ENCODE peak calls at places on chromosomes 12 and 14, in ten cellular contexts. W, F, E, N, L, G, M, O, X and S are unnamed samples.

GRCh38 chr12:128449146-128449894 is 182.3 kb downstream of the TMEM132C start:
- DNase-seq in W (no peak), F (no peak), E (no peak), M (peak), N (no peak), G (no peak), L (no peak), O (no peak), X (no peak), S (no peak)

GRCh38 chr12:131605304-131605829 is 105.5 kb upstream of the SFSWAP start:
- DNase-seq in L (no peak), X (no peak), M (no peak), F (no peak), O (no peak), G (no peak), W (no peak), E (no peak), N (no peak), S (no peak)

GRCh38 chr12:57001448-57001906 is 4.9 kb downstream of the ZBTB39 start:
- DNase-seq in L (peak), W (peak), F (peak), M (peak), N (peak), E (peak), X (peak), G (peak), O (no peak), S (peak)

GRCh38 chr12:67263416-67263960 is 5.7 kb upstream of the CAND1 start:
- DNase-seq in F (no peak), L (no peak), W (no peak), E (no peak), N (no peak), G (no peak), X (no peak), M (no peak), O (no peak), S (no peak)

GRCh38 chr12:69655616-69656336 is 43.3 kb downstream of the BEST3 start:
- DNase-seq in X (no peak), M (no peak), N (no peak), F (peak), W (no peak), O (no peak), L (no peak), G (no peak), E (no peak), S (no peak)

GRCh38 chr14:55847766-55848165 is 267.8 kb downstream of the KTN1 start:
- DNase-seq in W (no peak), M (no peak), N (no peak), E (no peak), F (peak), X (no peak), G (no peak), O (no peak), L (no peak), S (no peak)

GRCh38 chr12:49965836-49966235 is 4.2 kb downstream of the AQP5 start:
- DNase-seq in E (no peak), M (no peak), X (no peak), L (no peak), W (no peak), G (no peak), F (no peak), N (no peak), O (no peak), S (no peak)

GRCh38 chr12:124805050-124805449 is 58.6 kb downstream of the SCARB1 start:
- DNase-seq in O (no peak), F (no peak), W (no peak), M (no peak), G (no peak), X (no peak), N (no peak), L (no peak), E (no peak), S (no peak)

GRCh38 chr14:63727231-63727735 is 582 bp downstream of the SGPP1 start:
- DNase-seq in G (peak), N (no peak), E (peak), M (peak), L (peak), F (peak), O (no peak), W (no peak), X (peak), S (peak)

GRCh38 chr12:105278043-105278697 is 42.2 kb upstream of the APPL2 start:
- DNase-seq in G (no peak), E (no peak), O (no peak), W (no peak), L (no peak), M (no peak), F (peak), N (no peak), X (no peak), S (no peak)

GRCh38 chr14:28671425-28671824 is 95.2 kb upstream of the FOXG1 start:
- DNase-seq in N (no peak), L (no peak), W (no peak), F (no peak), M (no peak), E (no peak), O (no peak), G (no peak), X (no peak), S (no peak)

GRCh38 chr14:51511265-51511664 is 140.4 kb upstream of the FRMD6 start:
- DNase-seq in O (no peak), E (no peak), M (no peak), N (no peak), F (peak), W (no peak), X (no peak), G (no peak), L (no peak), S (no peak)